ENCODE peak calls at places on chromosomes 4 and X, in four cellular contexts. One of them, this sample, is unnamed.

GRCh38 chrX:106999002-106999975 is 723 bp downstream of the MORC4 start:
- DNase-seq in NT2/D1: no peak
- DNase-seq in A549: peak
- DNase-seq in HFF-Myc: peak
- DNase-seq in this sample: peak

GRCh38 chrX:15336023-15336413 is 695 bp upstream of the PIGA start:
- DNase-seq in A549: peak
- DNase-seq in NT2/D1: no peak
- DNase-seq in HFF-Myc: peak
- DNase-seq in this sample: peak

GRCh38 chr4:4714330-4714729 is 145.1 kb upstream of the MSX1 start:
- DNase-seq in HFF-Myc: no peak
- DNase-seq in A549: no peak
- DNase-seq in NT2/D1: no peak
- DNase-seq in this sample: no peak

GRCh38 chr4:38046735-38047487 is 86.7 kb downstream of the PTTG2 start:
- DNase-seq in NT2/D1: peak
- DNase-seq in A549: no peak
- DNase-seq in HFF-Myc: no peak
- DNase-seq in this sample: peak

GRCh38 chr4:128635141-128635911 is 174.2 kb upstream of the JADE1 start:
- DNase-seq in A549: peak
- DNase-seq in NT2/D1: no peak
- DNase-seq in HFF-Myc: no peak
- DNase-seq in this sample: no peak

GRCh38 chr4:99438578-99438875 is 3.4 kb upstream of the ADH7 start:
- DNase-seq in NT2/D1: no peak
- DNase-seq in A549: no peak
- DNase-seq in HFF-Myc: peak
- DNase-seq in this sample: no peak

GRCh38 chr4:124946696-124947095 is 234.2 kb upstream of the ANKRD50 start:
- DNase-seq in NT2/D1: no peak
- DNase-seq in A549: no peak
- DNase-seq in HFF-Myc: no peak
- DNase-seq in this sample: no peak

GRCh38 chr4:8874003-8874895 is 2.6 kb upstream of the HMX1 start:
- DNase-seq in NT2/D1: no peak
- DNase-seq in A549: no peak
- DNase-seq in HFF-Myc: no peak
- DNase-seq in this sample: peak

GRCh38 chrX:64204701-64205440 is 637 bp downstream of the AMER1 start:
- DNase-seq in NT2/D1: no peak
- DNase-seq in A549: peak
- DNase-seq in HFF-Myc: no peak
- DNase-seq in this sample: peak

GRCh38 chr4:3879681-3880594 is 113.8 kb downstream of the ADRA2C start:
- DNase-seq in NT2/D1: no peak
- DNase-seq in HFF-Myc: no peak
- DNase-seq in A549: no peak
- DNase-seq in this sample: peak

GRCh38 chr4:78584863-78585576 is 33.5 kb downstream of the ANXA3 start:
- DNase-seq in HFF-Myc: no peak
- DNase-seq in A549: no peak
- DNase-seq in NT2/D1: no peak
- DNase-seq in this sample: no peak

GRCh38 chr4:168528131-168528949 is 31.5 kb downstream of the PALLD start:
- DNase-seq in A549: peak
- DNase-seq in HFF-Myc: no peak
- DNase-seq in NT2/D1: no peak
- DNase-seq in this sample: no peak

GRCh38 chrX:13258052-13258444 is 61.8 kb downstream of the ATXN3L start:
- DNase-seq in NT2/D1: no peak
- DNase-seq in HFF-Myc: no peak
- DNase-seq in A549: no peak
- DNase-seq in this sample: no peak

GRCh38 chr4:22668301-22668700 is 24.4 kb upstream of the GBA3 start:
- DNase-seq in HFF-Myc: no peak
- DNase-seq in NT2/D1: no peak
- DNase-seq in A549: no peak
- DNase-seq in this sample: no peak
- H3K4me3 ChIP-seq in HFF-Myc: no peak
- H3K4me3 ChIP-seq in NT2/D1: no peak
- H3K4me3 ChIP-seq in A549: no peak
- H3K4me3 ChIP-seq in this sample: no peak

GRCh38 chr4:185144601-185145240 is 1.7 kb downstream of the SLC25A4 start:
- DNase-seq in A549: no peak
- DNase-seq in NT2/D1: no peak
- DNase-seq in HFF-Myc: no peak
- DNase-seq in this sample: no peak

GRCh38 chr4:185141777-185142176 is 1.3 kb upstream of the SLC25A4 start:
- DNase-seq in NT2/D1: no peak
- DNase-seq in A549: no peak
- DNase-seq in HFF-Myc: no peak
- DNase-seq in this sample: no peak

GRCh38 chr4:185142563-185142910 is 529 bp upstream of the SLC25A4 start:
- DNase-seq in NT2/D1: no peak
- DNase-seq in HFF-Myc: no peak
- DNase-seq in A549: peak
- DNase-seq in this sample: no peak

GRCh38 chr4:185143596-185143969 is 517 bp downstream of the SLC25A4 start:
- DNase-seq in A549: no peak
- DNase-seq in NT2/D1: no peak
- DNase-seq in HFF-Myc: no peak
- DNase-seq in this sample: no peak

GRCh38 chr4:185142911-185143595 is at the start of gene SLC25A4:
- DNase-seq in HFF-Myc: no peak
- DNase-seq in A549: peak
- DNase-seq in NT2/D1: peak
- DNase-seq in this sample: peak
- H3K4me3 ChIP-seq in HFF-Myc: peak
- H3K4me3 ChIP-seq in A549: peak
- H3K4me3 ChIP-seq in NT2/D1: peak
- H3K4me3 ChIP-seq in this sample: peak

GRCh38 chrX:45422216-45422925 is 221.7 kb upstream of the DIPK2B start:
- DNase-seq in A549: no peak
- DNase-seq in HFF-Myc: no peak
- DNase-seq in NT2/D1: no peak
- DNase-seq in this sample: no peak
- H3K4me3 ChIP-seq in A549: no peak
- H3K4me3 ChIP-seq in HFF-Myc: no peak
- H3K4me3 ChIP-seq in NT2/D1: no peak
- H3K4me3 ChIP-seq in this sample: no peak

GRCh38 chr4:6322761-6323566 is 53.3 kb downstream of the WFS1 start:
- DNase-seq in HFF-Myc: no peak
- DNase-seq in NT2/D1: no peak
- DNase-seq in A549: no peak
- DNase-seq in this sample: no peak
- H3K4me3 ChIP-seq in HFF-Myc: no peak
- H3K4me3 ChIP-seq in NT2/D1: no peak
- H3K4me3 ChIP-seq in A549: no peak
- H3K4me3 ChIP-seq in this sample: no peak

GRCh38 chrX:37846141-37846540 is 1.2 kb downstream of the DYNLT3 start:
- DNase-seq in NT2/D1: no peak
- DNase-seq in A549: no peak
- DNase-seq in HFF-Myc: no peak
- DNase-seq in this sample: no peak
- H3K4me3 ChIP-seq in NT2/D1: no peak
- H3K4me3 ChIP-seq in A549: no peak
- H3K4me3 ChIP-seq in HFF-Myc: no peak
- H3K4me3 ChIP-seq in this sample: no peak

GRCh38 chrX:54922547-54922946 is 1.9 kb downstream of the TRO start:
- DNase-seq in A549: no peak
- DNase-seq in NT2/D1: no peak
- DNase-seq in HFF-Myc: no peak
- DNase-seq in this sample: no peak
- H3K4me3 ChIP-seq in A549: no peak
- H3K4me3 ChIP-seq in NT2/D1: no peak
- H3K4me3 ChIP-seq in HFF-Myc: no peak
- H3K4me3 ChIP-seq in this sample: no peak

GRCh38 chrX:352181-352580 is 33.6 kb upstream of the GTPBP6 start:
- DNase-seq in A549: no peak
- DNase-seq in HFF-Myc: no peak
- DNase-seq in NT2/D1: no peak
- DNase-seq in this sample: no peak
- H3K4me3 ChIP-seq in A549: no peak
- H3K4me3 ChIP-seq in HFF-Myc: no peak
- H3K4me3 ChIP-seq in NT2/D1: no peak
- H3K4me3 ChIP-seq in this sample: no peak

GRCh38 chrX:53438832-53439230 is 4.7 kb upstream of the HSD17B10 start:
- DNase-seq in NT2/D1: no peak
- DNase-seq in HFF-Myc: no peak
- DNase-seq in A549: no peak
- DNase-seq in this sample: no peak

GRCh38 chrX:53441531-53442321 is 7.6 kb upstream of the HSD17B10 start:
- DNase-seq in A549: peak
- DNase-seq in HFF-Myc: peak
- DNase-seq in NT2/D1: peak
- DNase-seq in this sample: peak

GRCh38 chrX:53440631-53441517 is 6.7 kb upstream of the HSD17B10 start:
- DNase-seq in NT2/D1: no peak
- DNase-seq in A549: peak
- DNase-seq in HFF-Myc: no peak
- DNase-seq in this sample: peak

GRCh38 chrX:53440101-53440500 is 5.9 kb upstream of the HSD17B10 start:
- DNase-seq in NT2/D1: no peak
- DNase-seq in A549: no peak
- DNase-seq in HFF-Myc: no peak
- DNase-seq in this sample: no peak

DNA sequence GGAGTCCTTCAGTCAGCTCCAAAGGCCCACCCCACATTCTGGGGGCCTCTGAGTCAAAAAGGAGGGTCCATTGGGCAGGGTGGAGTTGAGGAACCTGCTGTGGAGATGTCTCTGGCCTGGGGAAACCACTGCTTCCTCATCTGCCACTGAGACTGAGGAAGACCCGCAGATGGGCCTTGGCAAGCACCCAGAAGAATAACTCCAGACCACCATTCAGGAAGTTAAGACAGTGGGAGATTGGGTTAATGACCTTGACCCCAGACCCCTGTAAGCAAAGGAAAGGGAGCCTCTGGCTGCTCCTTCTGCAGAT is 8.1 kb upstream of the HSD17B10 start:
- DNase-seq in HFF-Myc: no peak
- DNase-seq in NT2/D1: no peak
- DNase-seq in A549: no peak
- DNase-seq in this sample: no peak
- H3K4me3 ChIP-seq in HFF-Myc: no peak
- H3K4me3 ChIP-seq in NT2/D1: peak
- H3K4me3 ChIP-seq in A549: peak
- H3K4me3 ChIP-seq in this sample: no peak

GRCh38 chrX:40006025-40007017 is 91.4 kb downstream of the BCOR start:
- DNase-seq in A549: no peak
- DNase-seq in HFF-Myc: no peak
- DNase-seq in NT2/D1: no peak
- DNase-seq in this sample: peak

GRCh38 chrX:40003982-40004535 is 93.7 kb downstream of the BCOR start:
- DNase-seq in A549: no peak
- DNase-seq in NT2/D1: no peak
- DNase-seq in HFF-Myc: no peak
- DNase-seq in this sample: peak

GRCh38 chrX:40005290-40006011 is 92.3 kb downstream of the BCOR start:
- DNase-seq in NT2/D1: no peak
- DNase-seq in HFF-Myc: no peak
- DNase-seq in A549: no peak
- DNase-seq in this sample: peak

GRCh38 chrX:40003071-40003981 is 94.4 kb downstream of the BCOR start:
- DNase-seq in HFF-Myc: no peak
- DNase-seq in A549: no peak
- DNase-seq in NT2/D1: no peak
- DNase-seq in this sample: peak

DNA sequence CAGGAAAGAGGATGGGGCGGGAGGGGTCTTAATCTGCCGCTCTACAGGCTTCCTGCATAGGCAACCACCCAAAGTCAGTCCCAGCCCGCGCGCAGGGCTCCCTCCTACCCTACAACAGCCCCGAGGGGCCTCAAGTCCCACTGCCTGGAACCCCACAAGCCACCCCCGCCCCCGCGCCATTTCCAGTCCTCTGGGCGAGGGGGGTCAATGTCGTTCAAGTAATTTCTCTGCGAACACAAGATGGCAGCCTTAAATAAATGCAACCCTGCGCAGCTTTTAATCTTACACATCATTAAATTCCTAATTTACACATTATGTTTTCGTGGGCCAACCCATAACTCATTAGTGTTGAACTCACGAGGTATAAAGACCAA is 92.9 kb downstream of the BCOR start:
- DNase-seq in A549: no peak
- DNase-seq in NT2/D1: no peak
- DNase-seq in HFF-Myc: no peak
- DNase-seq in this sample: peak
- H3K4me3 ChIP-seq in A549: no peak
- H3K4me3 ChIP-seq in NT2/D1: peak
- H3K4me3 ChIP-seq in HFF-Myc: no peak
- H3K4me3 ChIP-seq in this sample: peak

GRCh38 chr4:16890651-16891050 is 7.8 kb downstream of the LDB2 start:
- DNase-seq in HFF-Myc: no peak
- DNase-seq in A549: no peak
- DNase-seq in NT2/D1: no peak
- DNase-seq in this sample: no peak

GRCh38 chr4:16893141-16893571 is 5.3 kb downstream of the LDB2 start:
- DNase-seq in A549: no peak
- DNase-seq in NT2/D1: no peak
- DNase-seq in HFF-Myc: no peak
- DNase-seq in this sample: no peak

GRCh38 chr4:16897351-16897750 is 1.1 kb downstream of the LDB2 start:
- DNase-seq in A549: no peak
- DNase-seq in HFF-Myc: no peak
- DNase-seq in NT2/D1: no peak
- DNase-seq in this sample: no peak

GRCh38 chr4:16896871-16897270 is 1.6 kb downstream of the LDB2 start:
- DNase-seq in A549: no peak
- DNase-seq in HFF-Myc: peak
- DNase-seq in NT2/D1: no peak
- DNase-seq in this sample: no peak

DNA sequence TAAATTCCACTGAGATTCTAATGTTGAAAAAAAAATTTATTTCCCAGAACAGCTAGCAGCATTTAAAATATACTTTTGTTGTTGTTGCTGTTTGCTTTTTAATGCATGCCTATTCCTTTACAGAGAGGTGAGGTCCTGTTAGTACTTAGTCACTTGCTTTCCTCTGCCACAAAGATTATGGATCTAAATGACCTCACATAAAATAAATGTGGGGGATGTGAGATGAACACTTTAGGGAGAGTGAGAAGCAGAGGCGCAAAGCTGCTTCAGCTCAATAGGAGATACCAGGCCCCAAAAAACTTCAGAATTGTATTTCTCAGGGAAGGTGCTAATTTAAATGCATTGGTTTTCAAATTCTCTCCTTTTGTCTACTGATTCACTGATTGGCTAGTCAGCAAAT is 4.0 kb downstream of the LDB2 start:
- DNase-seq in HFF-Myc: no peak
- DNase-seq in A549: no peak
- DNase-seq in NT2/D1: no peak
- DNase-seq in this sample: no peak
- H3K4me3 ChIP-seq in HFF-Myc: peak
- H3K4me3 ChIP-seq in A549: no peak
- H3K4me3 ChIP-seq in NT2/D1: no peak
- H3K4me3 ChIP-seq in this sample: no peak